ENCODE peak calls at places on chromosomes 13 and 19, in eight cellular contexts. I is endothelial cell; S is brain microvascular endothelial cell; T is mammary epithelial cell; H is neural progenitor cell; P is upper lobe of left lung; F is AG09309; Y is CD8-positive, alpha-beta T cell. U is an unnamed sample.

GRCh38 chr13:33312150-33312908 is 26.8 kb upstream of the STARD13 start:
- DNase-seq in Y (no peak), T (peak), F (no peak), P (no peak), H (no peak), S (peak), I (no peak), U (no peak)

GRCh38 chr13:34000955-34001354 is 183.0 kb downstream of the RFC3 start:
- DNase-seq in Y (no peak), S (no peak), P (no peak), F (no peak), H (no peak), T (no peak), I (no peak), U (no peak)

GRCh38 chr19:38665950-38666661 is 18.7 kb downstream of the ACTN4 start:
- DNase-seq in P (peak), S (no peak), Y (no peak), F (no peak), T (no peak), I (peak), H (peak), U (peak)

GRCh38 chr13:79018166-79018565 is 359.2 kb upstream of the OBI1 start:
- DNase-seq in Y (no peak), T (peak), P (no peak), H (no peak), I (no peak), S (no peak), F (no peak), U (no peak)

GRCh38 chr19:58229255-58229639 is 533 bp downstream of the ZNF544 start:
- DNase-seq in T (peak), S (peak), H (peak), F (no peak), I (peak), Y (no peak), P (no peak), U (peak)

GRCh38 chr19:38685666-38686529 is 38.4 kb downstream of the ACTN4 start:
- DNase-seq in Y (no peak), P (no peak), F (no peak), H (peak), S (peak), T (peak), I (peak), U (no peak)

GRCh38 chr13:112133489-112134149 is 66.7 kb downstream of the SOX1 start:
- DNase-seq in P (no peak), H (no peak), T (no peak), F (no peak), S (no peak), I (peak), Y (no peak), U (no peak)

GRCh38 chr13:25494708-25495411 is 123.1 kb downstream of the ATP8A2 start:
- DNase-seq in Y (no peak), T (no peak), H (no peak), F (no peak), S (no peak), P (no peak), I (no peak), U (no peak)

GRCh38 chr13:28820099-28821051 is at the start of gene MTUS2:
- DNase-seq in H (peak), S (no peak), P (no peak), Y (no peak), F (no peak), I (peak), T (peak), U (peak)

GRCh38 chr13:111051041-111051440 is 64.1 kb upstream of the ARHGEF7 start:
- DNase-seq in S (no peak), Y (no peak), I (no peak), F (no peak), P (no peak), H (no peak), T (no peak), U (no peak)

GRCh38 chr19:7917292-7918061 is 2.7 kb upstream of the SNAPC2 start:
- DNase-seq in P (no peak), I (peak), S (peak), Y (peak), F (no peak), H (peak), T (no peak), U (peak)

GRCh38 chr19:54233941-54234340 is 8.6 kb downstream of the LILRA6 start:
- DNase-seq in H (no peak), P (no peak), Y (no peak), I (no peak), S (no peak), T (no peak), F (no peak), U (no peak)

GRCh38 chr13:30021611-30022010 is 171.2 kb upstream of the UBL3 start:
- DNase-seq in H (no peak), T (no peak), Y (no peak), S (no peak), F (no peak), P (no peak), I (no peak), U (no peak)

GRCh38 chr13:30020726-30021312 is 170.4 kb upstream of the UBL3 start:
- DNase-seq in Y (no peak), P (no peak), H (no peak), I (no peak), S (no peak), F (no peak), T (peak), U (no peak)

GRCh38 chr13:30019648-30020626 is 169.5 kb upstream of the UBL3 start:
- DNase-seq in H (peak), Y (no peak), T (no peak), S (no peak), I (no peak), F (no peak), P (no peak), U (no peak)

GRCh38 chr13:30016398-30016797 is 166.0 kb upstream of the UBL3 start:
- DNase-seq in I (no peak), S (no peak), T (no peak), P (no peak), Y (no peak), H (no peak), F (no peak), U (no peak)

GRCh38 chr13:30017880-30018279 is 167.5 kb upstream of the UBL3 start:
- DNase-seq in P (no peak), S (no peak), F (no peak), H (peak), I (peak), Y (no peak), T (no peak), U (no peak)
- TF ChIP-seq CTCF in P (no peak), S (peak), F (no peak), H (peak), I (no peak), Y (no peak), T (no peak), U (no peak)

DNA sequence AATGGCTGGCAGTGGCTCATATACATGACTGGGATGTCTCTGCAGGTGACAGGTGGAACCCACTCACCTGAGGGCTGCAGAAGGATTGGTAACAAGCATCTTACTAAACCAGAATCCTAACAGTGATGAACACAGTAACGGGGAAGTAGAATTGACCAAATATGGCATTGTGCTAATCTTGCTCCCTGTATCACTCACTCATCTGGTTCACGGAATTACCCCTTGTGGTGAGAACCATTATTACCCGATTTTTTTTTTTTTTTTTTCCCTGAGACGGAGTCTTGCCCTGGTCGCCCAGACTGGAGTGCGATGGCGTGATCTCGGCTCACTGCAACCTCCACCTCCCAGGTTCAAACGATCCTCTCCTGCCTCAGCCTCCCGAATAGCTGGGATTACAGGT is 69.5 kb downstream of the PTPRS start:
- DNase-seq in F (no peak), I (no peak), H (no peak), T (no peak), S (no peak), Y (no peak), P (no peak), U (no peak)
- TF ChIP-seq CTCF in F (peak), I (peak), H (peak), T (no peak), S (peak), Y (no peak), P (no peak), U (peak)

GRCh38 chr13:51091839-51092238 is 19.2 kb downstream of the C13orf42 start:
- DNase-seq in I (no peak), Y (no peak), S (no peak), P (no peak), T (no peak), F (no peak), H (no peak), U (no peak)
- TF ChIP-seq CTCF in I (no peak), Y (no peak), S (no peak), P (no peak), T (no peak), F (no peak), H (peak), U (no peak)

DNA sequence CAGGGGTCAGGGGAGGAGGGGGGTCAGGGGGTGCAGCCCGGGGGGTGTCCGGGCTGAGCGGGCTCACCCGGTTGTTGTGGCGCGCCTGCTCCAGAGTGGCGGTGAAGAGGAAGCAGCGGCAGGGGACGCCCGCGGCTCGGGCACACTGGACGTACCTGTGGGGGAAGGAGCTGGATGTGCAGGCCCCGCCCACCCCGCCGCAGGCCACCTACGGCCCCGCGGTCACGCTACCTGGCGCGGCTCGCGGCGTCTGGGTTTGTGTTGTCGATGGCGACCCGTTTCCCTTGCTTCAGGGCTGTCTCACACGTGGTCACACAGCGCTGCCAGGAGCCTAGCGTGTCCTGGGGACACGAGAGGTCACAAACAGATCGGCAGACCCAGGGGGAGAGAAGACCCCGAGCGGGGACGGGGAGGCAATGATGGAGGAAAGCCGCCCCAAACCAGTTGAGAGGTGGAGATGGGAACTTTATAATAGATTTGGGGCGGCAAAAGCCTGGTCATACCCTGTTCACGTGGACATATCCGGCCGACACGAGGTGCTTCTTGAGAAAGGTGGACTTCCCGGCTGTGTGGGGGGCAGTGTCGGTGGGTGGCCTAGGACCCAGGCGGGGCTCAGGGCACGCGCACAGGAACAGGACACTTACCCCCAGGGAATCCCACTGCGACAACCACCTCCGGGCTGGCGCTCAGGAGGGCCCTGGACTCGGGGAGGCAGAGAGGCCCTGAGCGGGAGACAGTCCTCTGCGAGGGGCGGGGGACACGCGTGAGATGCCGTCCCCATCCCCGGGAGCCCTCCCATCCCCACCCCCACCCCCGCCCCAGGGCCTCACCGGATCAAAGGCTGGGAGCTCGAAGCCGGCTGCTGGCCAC is 5.6 kb downstream of the PNKP start:
- DNase-seq in P (no peak), I (no peak), T (no peak), Y (no peak), H (no peak), S (no peak), F (no peak), U (no peak)
- TF ChIP-seq CTCF in P (no peak), I (no peak), T (no peak), Y (no peak), H (no peak), S (no peak), F (no peak), U (no peak)

GRCh38 chr19:52351512-52351911 is 15.5 kb downstream of the ZNF610 start:
- DNase-seq in F (no peak), P (no peak), H (peak), I (peak), Y (no peak), S (no peak), T (no peak), U (no peak)
- TF ChIP-seq CTCF in F (no peak), P (no peak), H (peak), I (no peak), Y (no peak), S (peak), T (no peak), U (no peak)

DNA sequence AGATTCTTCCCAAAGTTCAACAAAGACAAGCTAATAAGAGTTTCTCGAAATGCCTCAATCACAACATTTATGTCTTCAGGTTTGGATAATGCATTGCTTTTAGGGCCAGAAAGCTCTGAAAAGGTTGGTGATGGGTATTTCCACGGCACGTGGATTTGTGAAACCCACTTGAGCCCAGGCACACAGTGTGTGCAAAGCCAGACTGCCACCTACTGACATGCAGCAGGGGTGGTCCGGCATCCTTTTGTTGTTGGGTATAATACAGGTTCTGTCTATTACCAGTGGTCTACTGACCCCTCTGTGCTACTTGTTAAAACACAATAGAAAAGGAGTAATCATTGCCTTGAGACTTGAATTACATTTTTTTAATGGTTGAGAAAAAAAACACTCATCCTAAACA is 225.6 kb downstream of the RAP2A start:
- DNase-seq in Y (no peak), F (no peak), S (no peak), I (peak), H (peak), P (no peak), T (no peak), U (peak)
- TF ChIP-seq CTCF in Y (no peak), F (peak), S (peak), I (no peak), H (peak), P (no peak), T (no peak), U (peak)

GRCh38 chr19:9323919-9324583 is at the start of gene ZNF559:
- DNase-seq in T (peak), I (peak), P (peak), F (peak), S (peak), H (peak), Y (peak), U (peak)
- TF ChIP-seq CTCF in T (no peak), I (peak), P (peak), F (peak), S (peak), H (peak), Y (peak), U (peak)

DNA sequence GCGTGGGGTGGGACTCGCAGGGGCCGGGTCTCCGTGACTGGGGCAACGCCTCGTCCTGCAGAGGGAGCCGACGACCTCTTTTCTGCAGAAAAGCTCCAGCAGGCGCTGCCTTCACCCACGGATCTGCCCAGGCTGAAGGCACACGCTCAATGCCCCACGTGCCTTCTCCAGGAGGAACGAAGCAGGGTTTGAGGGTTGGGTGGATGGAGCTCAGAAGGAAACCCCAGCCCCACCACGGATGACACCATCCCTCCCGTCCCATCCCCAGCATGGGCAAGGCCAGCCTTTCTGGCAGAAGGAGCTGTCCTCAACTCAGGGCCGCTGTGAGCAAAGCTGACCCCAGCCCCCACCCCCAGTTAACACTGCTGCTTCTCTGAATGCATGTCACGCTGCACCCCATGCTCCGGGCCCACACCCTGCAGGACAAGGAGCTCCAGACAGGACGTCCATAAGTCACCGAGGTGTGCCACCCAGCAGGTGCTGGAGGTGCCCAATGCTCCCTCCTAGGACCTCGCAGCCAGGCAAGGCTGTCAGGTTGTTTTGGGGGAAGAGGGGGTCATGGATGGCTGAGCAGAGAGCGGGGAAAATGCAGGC is 7.4 kb downstream of the C19orf25 start:
- DNase-seq in H (peak), P (no peak), Y (peak), S (no peak), I (no peak), F (no peak), T (no peak), U (no peak)
- TF ChIP-seq CTCF in H (peak), P (no peak), Y (no peak), S (peak), I (no peak), F (peak), T (no peak), U (no peak)

GRCh38 chr19:19217110-19217509 is 5.4 kb downstream of the NCAN start:
- DNase-seq in Y (no peak), I (no peak), H (no peak), P (no peak), S (peak), F (no peak), T (peak), U (no peak)
- TF ChIP-seq CTCF in Y (no peak), I (no peak), H (peak), P (no peak), S (peak), F (peak), T (no peak), U (no peak)

U was measured in nephron progenitor cell.